ENCODE peak calls at places on chromosomes 5 and 9, in ten cellular contexts. O, B, Q, R, L, W, I, D, J and G are unnamed samples.

GRCh38 chr5:109334056-109334455 is 75.7 kb downstream of the PJA2 start:
- DNase-seq in O (no peak), B (no peak), Q (no peak), R (no peak), L (no peak), W (no peak), I (no peak), D (no peak), J (no peak), G (no peak)

GRCh38 chr5:144484124-144484897 is 313.6 kb downstream of the KCTD16 start:
- DNase-seq in O (no peak), B (no peak), Q (peak), R (no peak), L (peak), W (no peak), I (peak), D (no peak), J (no peak), G (no peak)

GRCh38 chr5:1537166-1538154 is 13.7 kb upstream of the LPCAT1 start:
- DNase-seq in O (no peak), B (no peak), Q (no peak), R (no peak), L (no peak), W (peak), I (no peak), D (no peak), J (no peak), G (no peak)

GRCh38 chr9:83972286-83972685 is 7.7 kb downstream of the HNRNPK start:
- DNase-seq in O (no peak), B (no peak), Q (no peak), R (no peak), L (no peak), W (no peak), I (no peak), D (no peak), J (no peak), G (no peak)

GRCh38 chr5:178651046-178651810 is 24.4 kb upstream of the CLK4 start:
- DNase-seq in O (no peak), B (no peak), Q (no peak), R (no peak), L (no peak), W (no peak), I (peak), D (peak), J (no peak), G (no peak)

GRCh38 chr5:171703116-171703515 is 82.5 kb upstream of the SMIM23 start:
- DNase-seq in O (no peak), B (no peak), Q (no peak), R (no peak), L (no peak), W (no peak), I (no peak), D (no peak), J (no peak), G (no peak)

GRCh38 chr5:177498013-177498847 is 826 bp upstream of the PDLIM7 start:
- DNase-seq in O (peak), B (no peak), Q (no peak), R (no peak), L (peak), W (no peak), I (no peak), D (no peak), J (peak), G (no peak)

GRCh38 chr5:137119321-137119720 is 379.8 kb downstream of the SPOCK1 start:
- DNase-seq in O (no peak), B (no peak), Q (no peak), R (peak), L (no peak), W (no peak), I (no peak), D (no peak), J (no peak), G (peak)

GRCh38 chr9:136036050-136036449 is 59.0 kb downstream of the NACC2 start:
- DNase-seq in O (no peak), B (no peak), Q (no peak), R (no peak), L (no peak), W (no peak), I (no peak), D (no peak), J (no peak), G (no peak)